ENCODE peak calls at places on chromosomes 6 and 20, in seven cellular contexts. K is HCT116, B is HepG2, F is SK-N-SH, M is K562, S is GM12878, R is H1. U is an unnamed sample.

GRCh38 chr6:53483423-53484353 is 61.2 kb downstream of the GCLC start:
- DNase-seq in F (peak), K (no peak), S (no peak), M (peak), B (peak), R (no peak), U (no peak)

GRCh38 chr6:53369876-53370515 is 21.2 kb upstream of the ELOVL5 start:
- DNase-seq in K (no peak), B (no peak), F (no peak), R (no peak), M (no peak), S (no peak), U (no peak)

GRCh38 chr6:73710470-73710869 is 14.5 kb downstream of the CD109 start:
- DNase-seq in S (no peak), M (no peak), B (peak), K (peak), F (no peak), R (no peak), U (no peak)

GRCh38 chr6:6699741-6700367 is 111.3 kb downstream of the LY86 start:
- DNase-seq in R (no peak), M (peak), K (peak), F (peak), B (no peak), S (no peak), U (no peak)

GRCh38 chr6:73696990-73697651 is 1.1 kb downstream of the CD109 start:
- DNase-seq in S (no peak), B (no peak), R (no peak), M (no peak), K (no peak), F (no peak), U (no peak)

GRCh38 chr20:46509523-46509922 is 3.8 kb downstream of the ZNF334 start:
- DNase-seq in K (no peak), M (no peak), R (no peak), B (no peak), F (no peak), S (no peak), U (no peak)

GRCh38 chr6:111417181-111417585 is 65.8 kb downstream of the REV3L start:
- DNase-seq in K (no peak), B (no peak), F (peak), S (no peak), R (no peak), M (no peak), U (no peak)

GRCh38 chr6:47938411-47938810 is 156.6 kb downstream of the OPN5 start:
- DNase-seq in K (no peak), S (no peak), M (no peak), B (no peak), R (no peak), F (no peak), U (no peak)

GRCh38 chr6:43294536-43294935 is 3.5 kb upstream of the SLC22A7 start:
- DNase-seq in S (no peak), F (no peak), M (no peak), B (no peak), K (no peak), R (no peak), U (no peak)

GRCh38 chr20:25284131-25284601 is 36.3 kb downstream of the PYGB start:
- DNase-seq in K (no peak), F (no peak), B (no peak), M (no peak), R (peak), S (no peak), U (no peak)

GRCh38 chr20:47727170-47727880 is 58.0 kb downstream of the SULF2 start:
- DNase-seq in B (no peak), K (no peak), S (peak), R (no peak), F (no peak), M (no peak), U (no peak)

GRCh38 chr20:32018269-32019155 is 8.3 kb downstream of the CCM2L start:
- DNase-seq in M (peak), B (peak), R (peak), K (peak), F (peak), S (no peak), U (no peak)

GRCh38 chr6:139522471-139523220 is 148.2 kb upstream of the CITED2 start:
- DNase-seq in S (no peak), F (no peak), M (no peak), R (no peak), B (no peak), K (no peak), U (no peak)

GRCh38 chr6:75377386-75377785 is 92.8 kb upstream of the TMEM30A start:
- DNase-seq in M (no peak), R (no peak), F (no peak), S (no peak), B (no peak), K (no peak), U (no peak)

GRCh38 chr6:169933251-169933821 is 181.9 kb downstream of the ERMARD start:
- DNase-seq in B (no peak), F (no peak), S (no peak), M (no peak), R (no peak), K (no peak), U (no peak)

GRCh38 chr6:169931223-169931760 is 179.9 kb downstream of the ERMARD start:
- DNase-seq in F (no peak), M (no peak), S (no peak), R (no peak), K (no peak), B (no peak), U (no peak)

GRCh38 chr6:169932491-169932890 is 181.1 kb downstream of the ERMARD start:
- DNase-seq in F (no peak), K (no peak), M (peak), B (no peak), R (no peak), S (no peak), U (no peak)

GRCh38 chr6:169933839-169934698 is 182.6 kb downstream of the ERMARD start:
- DNase-seq in M (no peak), K (no peak), B (no peak), S (no peak), F (peak), R (no peak), U (no peak)

DNA sequence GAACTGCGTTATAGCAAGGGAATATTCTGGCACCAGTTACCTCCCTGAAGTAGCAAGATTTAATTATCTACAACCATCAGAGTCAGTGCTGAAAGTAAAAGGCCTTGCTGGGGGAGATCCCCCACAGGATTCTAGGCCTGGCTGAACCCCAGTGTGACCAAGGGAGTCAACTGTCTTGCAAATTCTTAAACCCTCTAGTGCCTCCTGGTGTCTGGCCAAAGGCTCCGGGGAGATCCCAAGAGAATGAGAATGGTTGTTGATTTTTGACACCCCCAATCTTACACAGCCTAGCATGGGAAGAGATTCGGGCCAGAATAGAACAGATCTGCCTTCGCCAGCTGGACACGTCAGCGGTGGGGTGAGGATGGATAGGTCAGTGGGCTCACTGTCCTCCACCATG is 179.4 kb downstream of the ERMARD start:
- DNase-seq in K (no peak), B (no peak), F (no peak), S (no peak), R (peak), M (no peak), U (no peak)
- TF ChIP-seq YY1 in K (no peak), B (no peak), F (no peak), S (no peak), R (no peak), M (no peak), U (no peak)

GRCh38 chr6:95087394-95088097 is 489.8 kb upstream of the MANEA start:
- DNase-seq in F (peak), S (no peak), M (no peak), K (peak), R (no peak), B (peak), U (no peak)
- TF ChIP-seq YY1 in F (no peak), S (no peak), M (no peak), K (no peak), R (no peak), B (no peak), U (no peak)

GRCh38 chr20:37918035-37918434 is 15.1 kb downstream of the VSTM2L start:
- DNase-seq in B (no peak), S (no peak), F (no peak), R (no peak), K (no peak), M (no peak), U (no peak)

GRCh38 chr20:37915800-37916570 is 13.1 kb downstream of the VSTM2L start:
- DNase-seq in K (no peak), M (peak), S (no peak), F (peak), B (peak), R (peak), U (no peak)

GRCh38 chr20:37915434-37915787 is 12.5 kb downstream of the VSTM2L start:
- DNase-seq in R (no peak), F (no peak), S (no peak), M (no peak), K (no peak), B (no peak), U (no peak)

GRCh38 chr20:37919389-37920040 is 16.6 kb downstream of the VSTM2L start:
- DNase-seq in M (no peak), B (no peak), S (no peak), R (no peak), F (no peak), K (no peak), U (no peak)

DNA sequence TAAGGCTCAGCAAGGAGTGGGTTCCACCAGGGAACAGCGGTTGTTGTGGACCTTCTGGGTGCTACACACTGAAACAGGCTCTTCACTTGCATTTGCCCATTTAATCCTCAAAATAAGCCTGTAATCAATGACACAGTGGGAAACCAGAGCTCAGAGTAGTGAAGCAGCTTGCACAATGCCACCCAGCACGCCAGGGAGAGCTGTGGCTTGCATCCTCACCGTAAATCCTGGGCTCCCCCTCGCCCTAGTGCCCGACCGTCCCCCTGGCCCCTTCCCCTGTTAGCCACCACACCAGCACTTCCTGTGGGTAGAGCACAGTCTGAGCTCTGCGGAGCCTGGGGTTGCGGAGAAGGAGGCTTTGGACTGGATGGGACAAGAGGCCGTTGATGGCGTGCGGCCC is 14.5 kb downstream of the VSTM2L start:
- DNase-seq in R (no peak), K (no peak), M (no peak), B (no peak), F (no peak), S (no peak), U (no peak)
- TF ChIP-seq YY1 in R (no peak), K (no peak), M (no peak), B (no peak), F (no peak), S (no peak), U (no peak)

GRCh38 chr20:49567421-49568256 is at the start of gene PTGIS:
- DNase-seq in F (peak), R (peak), S (no peak), M (no peak), K (no peak), B (no peak), U (peak)
- TF ChIP-seq YY1 in F (no peak), R (no peak), S (no peak), M (no peak), K (no peak), B (no peak), U (no peak)

GRCh38 chr20:24098886-24099285 is 110.3 kb upstream of the GGTLC1 start:
- DNase-seq in B (no peak), S (no peak), M (no peak), K (no peak), F (no peak), R (no peak), U (no peak)
- TF ChIP-seq YY1 in B (no peak), S (no peak), M (no peak), K (no peak), F (no peak), R (no peak), U (no peak)

GRCh38 chr20:49910340-49910706 is 5.0 kb downstream of the SPATA2 start:
- DNase-seq in K (no peak), M (no peak), F (no peak), S (no peak), R (no peak), B (no peak), U (no peak)

GRCh38 chr20:49907405-49908257 is 7.7 kb downstream of the SPATA2 start:
- DNase-seq in K (no peak), F (no peak), M (no peak), B (no peak), S (no peak), R (no peak), U (no peak)

GRCh38 chr20:49906615-49907154 is 8.6 kb downstream of the SPATA2 start:
- DNase-seq in R (no peak), K (no peak), B (no peak), F (no peak), S (no peak), M (no peak), U (no peak)

GRCh38 chr20:49908258-49908565 is 7.1 kb downstream of the SPATA2 start:
- DNase-seq in S (no peak), F (no peak), K (no peak), B (no peak), R (no peak), M (no peak), U (no peak)

DNA sequence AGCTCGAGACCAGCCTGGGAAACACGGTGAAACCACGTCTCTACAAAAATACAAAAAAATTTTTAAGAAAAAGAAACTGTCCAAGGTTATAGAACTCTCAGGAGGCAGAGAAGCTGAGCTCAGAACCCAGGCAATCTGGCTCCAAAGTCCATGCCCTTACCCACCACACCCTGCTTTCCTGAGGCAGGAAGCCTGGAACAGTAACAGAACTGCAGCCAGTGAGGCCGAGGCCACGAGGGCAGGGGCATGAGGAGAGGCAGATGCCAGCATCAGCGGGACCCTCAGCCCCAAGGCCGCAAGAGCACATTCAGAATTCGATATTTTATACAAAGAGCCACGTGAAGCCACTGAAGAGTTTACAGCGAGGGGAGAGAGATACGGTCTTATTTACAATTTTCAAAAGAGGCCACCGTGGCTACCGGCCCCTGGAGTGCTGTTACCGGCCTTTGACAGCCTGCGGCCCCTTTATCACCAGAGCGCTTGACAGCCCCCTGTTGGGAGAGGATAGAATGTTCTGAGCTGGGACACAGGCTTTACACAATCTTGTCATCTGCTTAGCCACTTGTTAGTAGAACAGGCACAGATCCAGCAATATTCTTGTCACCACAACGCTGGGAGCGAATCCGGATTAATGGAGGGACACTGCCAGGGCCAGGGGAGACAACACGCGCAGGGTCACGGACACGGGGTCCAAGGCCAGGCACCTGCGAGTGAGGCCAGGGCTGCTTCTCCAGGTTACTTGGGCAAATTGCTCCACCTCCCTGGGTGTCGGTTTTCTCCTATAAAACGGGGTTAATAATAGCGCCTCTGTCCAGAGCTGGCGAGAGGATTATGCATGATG is 5.6 kb downstream of the SPATA2 start:
- DNase-seq in F (no peak), R (no peak), K (no peak), S (no peak), B (peak), M (no peak), U (no peak)
- TF ChIP-seq YY1 in F (no peak), R (no peak), K (no peak), S (no peak), B (peak), M (no peak), U (no peak)

GRCh38 chr20:41152108-41152757 is 14.9 kb downstream of the PLCG1 start:
- DNase-seq in F (no peak), S (no peak), B (no peak), K (no peak), M (no peak), R (no peak), U (no peak)

GRCh38 chr20:41149679-41150131 is 12.4 kb downstream of the PLCG1 start:
- DNase-seq in S (no peak), B (peak), R (no peak), M (peak), F (no peak), K (peak), U (no peak)

GRCh38 chr20:41148956-41149355 is 11.6 kb downstream of the PLCG1 start:
- DNase-seq in B (no peak), M (no peak), S (no peak), R (no peak), K (no peak), F (no peak), U (no peak)

GRCh38 chr20:41151134-41151869 is 14.0 kb downstream of the PLCG1 start:
- DNase-seq in R (no peak), M (no peak), S (no peak), B (peak), F (no peak), K (no peak), U (no peak)

DNA sequence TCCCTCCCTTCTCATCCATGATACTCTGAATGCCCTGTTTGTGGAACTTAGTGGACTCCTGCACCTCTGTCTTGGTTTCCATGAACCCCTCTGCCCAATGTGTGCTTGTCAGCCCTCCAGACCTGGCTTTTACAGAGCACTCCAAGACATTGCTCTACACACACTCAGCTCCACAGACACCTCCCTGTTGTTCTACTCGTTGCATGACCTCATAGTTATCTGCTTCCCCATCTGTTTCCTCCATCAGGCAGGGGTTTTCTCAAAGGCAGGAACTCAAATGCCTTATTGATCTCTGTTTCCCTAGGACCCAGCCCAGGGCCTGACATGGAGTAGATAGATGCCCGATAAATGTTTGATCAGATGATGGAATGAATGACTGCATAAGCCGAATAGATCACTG is 13.3 kb downstream of the PLCG1 start:
- DNase-seq in R (no peak), K (no peak), S (no peak), B (no peak), F (no peak), M (peak), U (no peak)
- TF ChIP-seq YY1 in R (no peak), K (no peak), S (no peak), B (no peak), F (no peak), M (no peak), U (no peak)

DNA sequence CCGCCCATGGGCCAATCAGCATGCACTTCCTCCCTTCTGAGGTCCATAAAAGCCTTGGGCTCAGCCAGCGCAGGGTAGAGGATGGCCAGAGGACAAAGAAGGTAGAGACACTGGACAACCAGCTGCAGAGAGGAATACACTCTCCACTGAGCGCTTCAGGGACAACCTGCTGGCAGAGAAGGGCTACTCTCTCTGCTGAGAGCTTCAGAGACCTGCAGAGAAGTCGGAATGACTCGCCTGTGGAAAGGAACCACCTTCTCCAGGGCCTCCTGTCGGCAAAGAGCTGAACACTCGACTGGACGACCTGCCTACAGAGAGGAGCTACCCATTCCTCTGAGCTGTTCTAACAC is 31.4 kb upstream of the SLA2 start:
- DNase-seq in B (no peak), K (no peak), F (no peak), S (no peak), M (no peak), R (no peak), U (no peak)
- TF ChIP-seq YY1 in B (no peak), K (no peak), F (no peak), S (no peak), M (no peak), R (no peak), U (no peak)

GRCh38 chr6:100339574-100340255 is 125.0 kb downstream of the SIM1 start:
- DNase-seq in M (no peak), S (no peak), R (no peak), F (no peak), B (no peak), K (no peak), U (no peak)
- TF ChIP-seq YY1 in M (no peak), S (no peak), R (no peak), F (no peak), B (no peak), K (no peak), U (no peak)

U was measured in NT2/D1.